ENCODE peak calls at places on chromosome 20, in five cellular contexts. K is mammary epithelial cell, U is OCI-LY7, B is IMR-90, S is GM23338. G is an unnamed sample. For H4K20me1 and H3K4me1, the result is how much of the 10 kb centered on the place peaks cover.

GRCh38 chr20:56861590-56861989 is 232.5 kb downstream of the TFAP2C start:
- DNase-seq in K (no peak), U (no peak), B (no peak), S (peak), G (no peak)

GRCh38 chr20:1185781-1186334 is 1.1 kb upstream of the TMEM74B start:
- DNase-seq in K (peak), U (peak), B (peak), S (peak), G (no peak)

GRCh38 chr20:61516398-61517208 is 264.5 kb downstream of the CDH4 start:
- DNase-seq in K (no peak), U (no peak), B (peak), S (no peak), G (no peak)

GRCh38 chr20:62624719-62625455 is 17.4 kb upstream of the SLCO4A1 start:
- DNase-seq in K (no peak), U (no peak), B (no peak), S (no peak), G (no peak)

GRCh38 chr20:61561111-61561830 is 309.2 kb downstream of the CDH4 start:
- DNase-seq in K (no peak), U (no peak), B (no peak), S (no peak), G (no peak)

GRCh38 chr20:46923550-46923949 is 28.9 kb downstream of the EYA2 start:
- DNase-seq in K (no peak), U (no peak), B (no peak), S (no peak), G (no peak)

GRCh38 chr20:58847483-58847882 is 3.2 kb downstream of the GNAS-AS1 start:
- DNase-seq in K (no peak), U (no peak), B (no peak), S (no peak), G (no peak)

GRCh38 chr20:1802385-1803215 is 92.6 kb upstream of the SIRPA start:
- DNase-seq in K (peak), U (peak), B (peak), S (peak), G (no peak)

GRCh38 chr20:18669241-18670019 is 81.6 kb downstream of the DTD1 start:
- DNase-seq in K (no peak), U (no peak), B (no peak), S (peak), G (no peak)

DNA sequence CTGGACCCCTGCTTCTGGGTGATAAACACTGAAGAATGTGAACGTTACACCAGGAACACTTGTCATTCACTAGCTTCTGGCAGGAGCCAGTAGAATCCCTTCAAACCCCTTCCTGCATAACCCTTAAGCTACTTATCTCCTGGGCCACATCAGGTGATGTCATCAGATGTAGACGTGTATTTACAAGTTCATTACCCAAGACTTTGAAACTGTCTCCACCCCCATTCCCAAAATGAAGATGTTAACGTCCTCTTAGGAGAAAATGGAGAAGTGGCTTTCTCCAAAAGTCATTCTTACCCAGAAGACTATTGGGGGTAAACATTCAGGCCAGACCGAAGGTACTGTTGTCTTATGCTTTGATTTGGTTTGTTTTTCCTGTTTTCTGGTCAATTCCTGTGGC is 107.9 kb upstream of the CD93 start:
- DNase-seq in K (peak), U (no peak), B (no peak), S (no peak), G (peak)
- H2AFZ ChIP-seq in K (peak), U (no peak), B (no peak), S (peak), G (peak)

GRCh38 chr20:38043512-38044300 is 10.2 kb downstream of the RPRD1B start:
- DNase-seq in K (peak), U (no peak), B (peak), S (no peak), G (peak)
- H4K20me1 ChIP-seq in K (under half), U (under half), B (under half), S (under half), G (under half)

GRCh38 chr20:22532598-22532997 is 51.8 kb downstream of the FOXA2 start:
- DNase-seq in K (no peak), U (no peak), B (no peak), S (no peak), G (no peak)

GRCh38 chr20:22533823-22534751 is 50.3 kb downstream of the FOXA2 start:
- DNase-seq in K (no peak), U (no peak), B (no peak), S (no peak), G (no peak)

GRCh38 chr20:22536141-22536828 is 48.1 kb downstream of the FOXA2 start:
- DNase-seq in K (no peak), U (no peak), B (no peak), S (no peak), G (no peak)

GRCh38 chr20:22536956-22537756 is 47.2 kb downstream of the FOXA2 start:
- DNase-seq in K (no peak), U (no peak), B (no peak), S (no peak), G (no peak)

DNA sequence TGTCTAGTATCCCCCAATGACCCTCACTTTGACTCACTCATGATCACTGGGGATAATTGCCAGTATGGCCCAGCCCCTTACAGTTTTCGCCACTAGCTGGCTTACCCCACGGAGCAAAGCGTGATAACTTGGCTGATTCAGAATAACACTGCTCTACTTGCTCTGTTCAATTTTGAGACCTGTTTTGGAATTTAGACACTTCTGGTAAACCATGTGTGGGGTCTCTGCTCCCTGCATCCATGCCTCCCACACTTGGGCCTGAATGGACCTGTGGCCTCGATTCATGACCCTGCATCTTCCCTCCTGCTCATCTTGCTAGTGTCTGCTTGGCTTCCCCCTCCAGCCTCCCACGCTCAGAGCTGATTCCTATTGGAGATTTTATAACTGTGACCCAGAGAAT is 48.9 kb downstream of the FOXA2 start:
- DNase-seq in K (no peak), U (no peak), B (no peak), S (no peak), G (no peak)
- H3K4me1 ChIP-seq in K (under half), U (under half), B (under half), S (under half), G (under half)

GRCh38 chr20:49602370-49603208 is 34.7 kb upstream of the PTGIS start:
- DNase-seq in K (no peak), U (no peak), B (peak), S (no peak), G (no peak)

GRCh38 chr20:49601153-49601924 is 33.4 kb upstream of the PTGIS start:
- DNase-seq in K (no peak), U (no peak), B (no peak), S (no peak), G (no peak)

GRCh38 chr20:49597825-49598395 is 30.0 kb upstream of the PTGIS start:
- DNase-seq in K (no peak), U (no peak), B (no peak), S (no peak), G (no peak)

GRCh38 chr20:49603209-49603627 is 35.3 kb upstream of the PTGIS start:
- DNase-seq in K (no peak), U (peak), B (peak), S (peak), G (no peak)

GRCh38 chr20:49599746-49600113 is 31.8 kb upstream of the PTGIS start:
- DNase-seq in K (no peak), U (no peak), B (no peak), S (no peak), G (no peak)
- H2AFZ ChIP-seq in K (no peak), U (no peak), B (no peak), S (no peak), G (no peak)

GRCh38 chr20:48738399-48739304 is 89.1 kb downstream of the PREX1 start:
- DNase-seq in K (no peak), U (peak), B (no peak), S (no peak), G (no peak)

GRCh38 chr20:48736636-48737035 is 91.2 kb downstream of the PREX1 start:
- DNase-seq in K (no peak), U (no peak), B (no peak), S (no peak), G (no peak)

GRCh38 chr20:48738094-48738398 is 89.8 kb downstream of the PREX1 start:
- DNase-seq in K (no peak), U (no peak), B (no peak), S (no peak), G (no peak)

GRCh38 chr20:48736231-48736630 is 91.6 kb downstream of the PREX1 start:
- DNase-seq in K (no peak), U (no peak), B (peak), S (no peak), G (no peak)

DNA sequence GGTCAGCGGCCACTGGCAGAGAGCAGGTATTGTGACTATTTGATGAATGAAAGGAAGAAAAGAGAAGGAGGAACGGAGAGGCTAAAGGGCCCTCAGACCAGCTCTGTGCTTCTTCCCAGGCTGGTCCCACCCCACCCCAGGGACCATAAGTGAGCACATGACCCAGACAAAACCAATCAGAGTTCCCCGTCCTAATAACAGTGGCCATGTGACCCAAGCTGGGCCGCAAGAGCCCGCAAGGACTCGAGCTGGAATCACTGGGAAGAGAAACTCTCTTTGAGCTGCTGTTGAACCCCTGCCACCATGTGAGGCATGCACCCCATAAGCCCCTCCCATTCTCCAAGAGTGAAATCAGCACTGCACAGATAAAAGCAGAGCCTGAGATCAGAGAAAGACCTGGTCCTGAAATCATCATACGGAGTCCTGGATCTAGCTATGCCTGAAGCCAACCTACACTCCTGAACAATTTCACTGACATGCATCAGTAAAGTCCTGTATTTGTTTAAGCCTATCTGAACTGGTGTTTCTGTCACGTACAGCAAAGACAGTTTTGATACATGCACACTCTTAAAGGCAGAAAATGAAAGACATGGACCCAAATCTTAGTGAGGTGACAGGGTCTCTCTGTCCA is 90.2 kb downstream of the PREX1 start:
- DNase-seq in K (no peak), U (no peak), B (no peak), S (no peak), G (no peak)
- H4K20me1 ChIP-seq in K (under half), U (under half), B (under half), S (under half), G (under half)

DNA sequence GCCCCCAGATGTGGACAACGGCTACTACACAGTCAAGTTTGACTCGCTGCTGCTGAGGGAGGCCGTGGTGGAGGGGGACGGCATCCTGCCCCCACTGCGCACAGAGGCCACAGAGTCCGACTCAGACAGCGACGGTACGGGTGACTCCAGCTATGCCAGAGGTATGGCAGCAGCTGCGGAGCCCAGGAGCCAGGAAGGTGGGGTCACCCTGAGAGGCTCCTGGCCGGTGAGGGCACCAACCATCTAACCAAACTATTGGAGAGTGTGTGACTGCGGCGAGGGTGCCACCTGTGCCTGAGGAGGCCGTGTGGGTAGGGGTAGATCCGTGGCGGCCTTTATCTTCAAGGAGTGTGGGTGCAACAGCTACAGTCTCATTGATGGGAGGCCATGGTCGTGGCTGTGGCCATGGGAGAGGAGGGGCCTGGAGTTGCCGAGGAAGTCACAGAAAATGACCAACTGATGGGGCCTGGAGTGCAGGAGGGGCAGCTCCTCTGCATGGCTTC is 2.8 kb upstream of the LIME1 start:
- DNase-seq in K (no peak), U (no peak), B (no peak), S (no peak), G (no peak)
- H3K4me1 ChIP-seq in K (under half), U (half or more), B (under half), S (under half), G (under half)

DNA sequence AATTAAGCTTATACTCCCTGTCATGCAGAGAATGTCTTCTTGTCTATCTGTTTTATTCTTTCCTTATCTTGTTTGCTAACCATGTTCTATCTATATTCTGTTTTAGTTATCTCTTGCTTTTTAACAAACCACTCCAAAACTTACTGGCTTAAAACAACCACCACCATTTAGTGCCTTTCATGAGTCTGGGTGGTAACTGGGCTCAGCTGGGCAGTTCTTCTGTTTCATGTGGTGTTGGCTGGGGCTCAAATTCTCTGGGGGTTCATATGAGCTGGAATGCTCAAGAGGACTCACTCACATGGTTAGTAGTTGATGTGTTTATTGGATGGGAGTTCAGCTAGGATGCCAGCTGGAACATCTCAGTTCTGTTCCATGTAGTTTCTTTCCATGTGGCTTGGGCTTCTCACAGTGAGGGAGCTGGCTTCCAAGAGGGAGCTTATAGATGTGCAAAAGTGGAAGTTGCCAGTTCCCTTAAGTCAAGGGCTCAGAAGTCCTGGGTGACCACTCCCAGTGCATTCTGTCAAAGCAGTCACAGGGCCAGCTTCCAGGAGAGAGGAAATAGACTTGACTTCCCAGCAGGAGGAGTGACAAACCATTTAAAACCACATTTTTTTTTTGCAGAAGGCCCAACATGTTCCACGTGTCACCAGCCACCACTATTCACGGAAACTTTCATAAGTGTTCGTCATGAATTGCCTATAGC is 70.4 kb downstream of the PLCB4 start:
- DNase-seq in K (no peak), U (no peak), B (no peak), S (no peak), G (no peak)
- H2AFZ ChIP-seq in K (no peak), U (no peak), B (no peak), S (no peak), G (no peak)

G was measured in keratinocyte.